ENCODE peak calls at places on chromosomes 1 and 21, in five cellular contexts. M, X, W, Y and G are unnamed samples.
A peak's percentile ranks its signal among the peaks of the same experiment; 100 is the strongest.

GRCh38 chr21:32886339-32886738 is 114.8 kb upstream of the PAXBP1 start:
- DNase-seq in Y (no peak), M (no peak), X (no peak), W (no peak), G (no peak)

GRCh38 chr1:83717785-83718184 is 281.1 kb downstream of the TTLL7 start:
- DNase-seq in M (no peak), Y (no peak), W (no peak), X (no peak), G (no peak)

GRCh38 chr1:33762099-33762830 is 101.6 kb upstream of the HMGB4 start:
- DNase-seq in W (no peak), X (peak; percentile 66), M (no peak), Y (no peak), G (no peak)

GRCh38 chr1:85849660-85850059 is 141.4 kb upstream of the ZNHIT6 start:
- DNase-seq in M (no peak), X (no peak), W (no peak), Y (no peak), G (no peak)

GRCh38 chr1:243718893-243719292 is 131.2 kb downstream of the AKT3 start:
- DNase-seq in W (peak; percentile 90), M (no peak), Y (no peak), X (no peak), G (peak; percentile 53)

GRCh38 chr1:108561731-108562326 is 1.9 kb downstream of the EEIG2 start:
- DNase-seq in X (peak; percentile 69), M (peak; percentile 84), W (peak; percentile 35), Y (peak; percentile 90), G (no peak)

GRCh38 chr1:16318544-16318943 is 33.7 kb downstream of the FBXO42 start:
- DNase-seq in X (peak; percentile 76), Y (no peak), W (peak; percentile 36), M (no peak), G (no peak)

GRCh38 chr21:36839123-36839522 is 127.3 kb downstream of the HLCS start:
- DNase-seq in W (no peak), X (no peak), M (no peak), Y (no peak), G (no peak)

GRCh38 chr1:32393832-32394140 is 455 bp downstream of the BSDC1 start:
- DNase-seq in Y (peak; percentile 75), M (peak; percentile 75), W (peak; percentile 31), X (peak; percentile 79), G (no peak)

GRCh38 chr1:18531503-18531845 is 50.7 kb downstream of the KLHDC7A start:
- DNase-seq in W (no peak), M (no peak), Y (no peak), X (no peak), G (no peak)

GRCh38 chr1:15542685-15543588 is 16.3 kb downstream of the DNAJC16 start:
- DNase-seq in Y (no peak), W (no peak), X (no peak), M (no peak), G (no peak)

GRCh38 chr1:45793942-45794604 is 9.3 kb upstream of the MAST2 start:
- DNase-seq in X (no peak), W (no peak), M (no peak), Y (no peak), G (no peak)

GRCh38 chr1:17665950-17666720 is 89.0 kb upstream of the ACTL8 start:
- DNase-seq in Y (peak; percentile 26), W (no peak), M (no peak), X (no peak), G (no peak)

GRCh38 chr1:244087611-244088010 is 36.5 kb downstream of the ZBTB18 start:
- DNase-seq in M (no peak), W (no peak), Y (no peak), X (peak; percentile 37), G (no peak)

GRCh38 chr1:63929106-63929478 is 155.3 kb downstream of the ROR1 start:
- DNase-seq in X (no peak), M (no peak), Y (no peak), W (no peak), G (no peak)

GRCh38 chr1:53368314-53369033 is 40.6 kb upstream of the LRP8 start:
- DNase-seq in W (no peak), Y (no peak), M (no peak), X (peak; percentile 62), G (no peak)

GRCh38 chr1:85502625-85503083 is 37.7 kb upstream of the DDAH1 start:
- DNase-seq in W (peak; percentile 92), Y (peak; percentile 90), M (peak; percentile 69), X (peak; percentile 64), G (no peak)

GRCh38 chr1:171142081-171142450 is 43.0 kb upstream of the FMO2 start:
- DNase-seq in X (peak; percentile 89), Y (no peak), W (peak; percentile 93), M (no peak), G (peak; percentile 89)

GRCh38 chr1:103218821-103219220 is 110.5 kb upstream of the COL11A1 start:
- DNase-seq in Y (no peak), X (no peak), W (no peak), M (no peak), G (no peak)

GRCh38 chr1:236460103-236460502 is 63.7 kb upstream of the LGALS8 start:
- DNase-seq in W (no peak), Y (no peak), X (no peak), M (no peak), G (no peak)

GRCh38 chr1:236451796-236452373 is 57.8 kb downstream of the EDARADD start:
- DNase-seq in Y (peak; percentile 82), W (peak; percentile 14), X (no peak), M (peak; percentile 42), G (no peak)

GRCh38 chr1:236455242-236455641 is 61.2 kb downstream of the EDARADD start:
- DNase-seq in X (no peak), Y (no peak), W (no peak), M (no peak), G (no peak)

GRCh38 chr1:236458991-236459390 is 64.8 kb upstream of the LGALS8 start:
- DNase-seq in Y (no peak), M (no peak), X (no peak), W (no peak), G (no peak)

GRCh38 chr1:236457775-236458174 is 63.7 kb downstream of the EDARADD start:
- DNase-seq in Y (no peak), W (no peak), X (no peak), M (no peak), G (no peak)
- H3K4me3 ChIP-seq in Y (no peak overlapping the region), W (no peak overlapping the region), X (no peak overlapping the region), M (no peak overlapping the region), G (no peak overlapping the region)

DNA sequence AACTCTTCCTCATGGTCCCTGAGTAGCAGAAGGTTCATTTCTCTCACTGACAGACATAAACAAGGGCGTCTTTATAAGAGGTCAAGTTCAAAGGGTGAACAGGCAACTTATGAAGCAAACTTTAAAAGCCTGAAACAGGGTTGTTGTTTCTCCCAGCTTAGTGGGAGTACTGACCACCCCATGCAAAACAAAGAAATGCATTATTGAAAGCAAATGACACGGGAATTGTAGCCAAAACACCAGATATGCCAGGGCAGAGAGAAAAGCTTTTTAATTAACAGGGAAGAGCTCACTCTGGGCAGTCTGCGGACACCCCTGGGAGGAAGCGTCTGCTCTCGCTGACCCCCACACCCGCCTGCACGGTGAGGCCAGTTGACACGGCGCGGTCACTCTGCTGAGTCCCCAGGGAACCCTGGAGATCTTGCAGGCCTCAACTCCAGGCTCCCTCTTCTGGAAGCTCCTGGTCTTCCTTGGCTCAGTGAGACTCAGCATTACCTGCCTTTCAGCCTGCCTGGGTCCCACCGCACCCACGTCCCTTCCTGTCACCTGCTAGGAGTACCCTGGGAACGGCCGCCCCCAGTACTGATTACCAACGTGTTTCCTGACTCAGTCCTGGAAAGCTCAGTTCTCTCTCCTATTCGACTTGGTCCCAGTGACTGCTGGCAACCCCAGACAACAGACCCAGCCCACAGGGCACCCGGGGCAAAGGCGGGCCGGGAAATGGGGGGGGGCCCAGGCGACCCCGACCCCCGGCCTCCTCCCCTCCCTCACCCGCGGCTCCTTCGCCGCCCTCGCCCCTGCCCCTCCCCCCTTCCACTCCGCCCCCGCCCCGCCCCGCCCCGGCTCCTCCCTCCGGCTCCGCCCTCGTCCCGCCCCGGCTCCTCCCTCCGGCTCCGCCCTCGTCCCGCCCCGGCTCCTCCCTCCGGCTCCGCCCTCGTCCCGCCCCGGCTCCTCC is 972 bp downstream of the CFAP410 start:
- DNase-seq in W (peak; percentile 50), Y (peak; percentile 85), X (peak; percentile 84), M (peak; percentile 71), G (no peak)
- TF ChIP-seq CTCF in W (peak; percentile 45), Y (peak; percentile 50), X (no peak), M (peak; percentile 38), G (peak; percentile 51)

DNA sequence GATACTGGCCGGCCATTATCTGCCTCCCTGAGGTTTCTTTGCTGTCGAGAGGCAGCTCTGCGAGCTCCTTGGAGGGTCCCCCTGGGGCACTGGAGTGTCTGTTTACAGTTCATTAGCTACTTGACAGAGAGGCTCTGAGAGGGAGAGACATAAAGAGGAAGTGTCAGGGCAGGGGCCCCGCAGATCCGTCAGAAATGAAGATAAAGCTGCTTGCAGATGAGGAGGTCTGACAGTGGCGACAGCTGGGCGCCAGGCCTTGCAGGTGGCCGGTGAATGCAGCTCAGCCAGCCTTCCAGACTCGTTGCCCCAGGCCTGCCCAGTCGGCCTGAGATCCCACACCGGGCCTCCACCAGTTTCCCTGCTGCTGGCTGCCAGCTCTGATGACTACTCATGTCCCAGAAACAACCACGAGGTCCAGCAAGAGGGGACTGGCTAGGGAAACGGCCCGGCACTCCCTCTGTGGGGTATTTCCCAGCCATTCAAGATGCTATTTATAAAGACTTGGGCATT is 84.7 kb downstream of the DISP3 start:
- DNase-seq in M (peak; percentile 82), X (no peak), W (peak; percentile 12), Y (no peak), G (no peak)
- H3K4me3 ChIP-seq in M (no peak overlapping the region), X (no peak overlapping the region), W (no peak overlapping the region), Y (no peak overlapping the region), G (no peak overlapping the region)

DNA sequence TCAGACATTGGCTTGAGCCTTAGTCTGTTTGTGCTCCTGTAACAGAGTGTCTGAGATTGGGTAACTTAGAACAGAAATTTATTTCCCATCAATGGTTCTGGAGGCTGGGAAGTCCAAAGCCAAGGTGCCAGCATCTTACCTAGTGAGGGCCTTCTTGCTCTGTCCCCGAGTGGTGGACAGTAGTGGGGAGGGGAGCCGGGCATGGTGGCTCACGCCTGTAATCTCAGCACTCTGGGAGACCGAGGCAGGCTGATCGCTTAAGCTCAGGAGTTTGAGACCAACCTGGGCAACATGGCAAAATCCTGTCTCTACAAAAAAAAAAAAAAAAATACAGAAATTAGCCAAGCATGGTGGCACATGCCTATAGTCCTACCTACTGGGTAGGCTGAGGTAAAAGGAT is 336.5 kb upstream of the VAMP3 start:
- DNase-seq in X (no peak), Y (no peak), M (no peak), W (no peak), G (no peak)
- TF ChIP-seq CTCF in X (no peak), Y (no peak), M (no peak), W (no peak), G (no peak)

DNA sequence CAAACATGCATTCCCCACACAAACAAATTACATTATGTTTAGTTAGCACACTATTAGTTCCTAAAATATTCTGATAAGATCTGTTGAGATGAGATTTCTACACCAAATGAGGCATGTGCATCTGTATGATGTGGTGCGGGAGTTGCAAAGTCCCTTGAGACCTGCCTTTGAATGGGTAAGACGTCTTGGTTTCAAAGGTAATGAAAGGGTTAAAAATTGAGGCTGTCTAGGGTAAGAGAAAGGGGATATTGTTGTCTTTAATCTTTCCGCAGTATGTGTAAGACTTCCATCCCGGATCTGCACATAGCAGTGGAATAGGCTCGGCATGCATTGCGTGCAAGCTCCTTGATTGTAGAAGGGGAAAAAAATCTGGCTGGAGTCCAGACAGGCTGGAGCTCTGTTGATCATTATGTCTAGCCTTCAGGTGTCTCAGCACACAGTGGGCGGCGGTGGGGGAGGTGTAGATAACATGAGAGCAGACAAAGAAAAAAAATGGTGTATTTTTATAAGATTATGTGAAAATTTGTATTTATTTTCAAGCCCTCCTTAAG is 296.6 kb downstream of the PTPRC start:
- DNase-seq in X (peak; percentile 72), Y (peak; percentile 16), W (peak; percentile 98), M (peak; percentile 9), G (peak; percentile 58)
- H3K4me3 ChIP-seq in X (peak overlapping the region; percentile 63), Y (no peak overlapping the region), W (peak overlapping the region; percentile 68), M (no peak overlapping the region), G (peak overlapping the region; percentile 53)